ENCODE peak calls at places on chromosomes 12 and 14, in five cellular contexts. One of them, this sample, is unnamed.

GRCh38 chr14:90548455-90548854 is 151.6 kb downstream of the CALM1 start:
- DNase-seq in thoracic aorta: no peak
- DNase-seq in GM23248: no peak
- DNase-seq in testis: no peak
- DNase-seq in A673: no peak
- DNase-seq in this sample: no peak

GRCh38 chr14:20684662-20685456 is 499 bp downstream of the RNASE4 start:
- DNase-seq in A673: peak; percentile 48
- DNase-seq in thoracic aorta: no peak
- DNase-seq in testis: peak; percentile 57
- DNase-seq in GM23248: peak; percentile 72
- DNase-seq in this sample: peak; percentile 76

GRCh38 chr12:69540606-69541386 is 44.5 kb upstream of the CCT2 start:
- DNase-seq in testis: no peak
- DNase-seq in GM23248: peak; percentile 65
- DNase-seq in A673: no peak
- DNase-seq in thoracic aorta: no peak
- DNase-seq in this sample: no peak

GRCh38 chr14:105483300-105484068 is 3.2 kb upstream of the CRIP1 start:
- DNase-seq in GM23248: no peak
- DNase-seq in A673: no peak
- DNase-seq in thoracic aorta: no peak
- DNase-seq in testis: no peak
- DNase-seq in this sample: no peak

GRCh38 chr12:130832561-130833209 is 6.4 kb downstream of the STX2 start:
- DNase-seq in testis: no peak
- DNase-seq in thoracic aorta: no peak
- DNase-seq in A673: no peak
- DNase-seq in GM23248: peak; percentile 81
- DNase-seq in this sample: peak; percentile 60

GRCh38 chr12:460301-461230 is 827 bp downstream of the B4GALNT3 start:
- DNase-seq in A673: peak; percentile 31
- DNase-seq in testis: peak; percentile 43
- DNase-seq in GM23248: peak; percentile 51
- DNase-seq in thoracic aorta: no peak
- DNase-seq in this sample: peak; percentile 74

GRCh38 chr12:47373554-47374150 is 293.9 kb upstream of the AMIGO2 start:
- DNase-seq in GM23248: no peak
- DNase-seq in testis: no peak
- DNase-seq in A673: no peak
- DNase-seq in thoracic aorta: no peak
- DNase-seq in this sample: no peak

GRCh38 chr12:111256629-111257434 is 112.1 kb downstream of the PHETA1 start:
- DNase-seq in A673: no peak
- DNase-seq in testis: no peak
- DNase-seq in GM23248: no peak
- DNase-seq in thoracic aorta: no peak
- DNase-seq in this sample: no peak

GRCh38 chr12:126667340-126667739 is 1599.6 kb upstream of the TMEM132C start:
- DNase-seq in A673: no peak
- DNase-seq in thoracic aorta: no peak
- DNase-seq in testis: no peak
- DNase-seq in GM23248: peak; percentile 78
- DNase-seq in this sample: no peak

GRCh38 chr12:52259850-52260249 is 14.6 kb upstream of the KRT86 start:
- DNase-seq in A673: no peak
- DNase-seq in thoracic aorta: no peak
- DNase-seq in testis: no peak
- DNase-seq in GM23248: no peak
- DNase-seq in this sample: no peak

GRCh38 chr12:110330544-110330943 is 49.5 kb downstream of the ATP2A2 start:
- DNase-seq in GM23248: peak; percentile 67
- DNase-seq in testis: no peak
- DNase-seq in thoracic aorta: no peak
- DNase-seq in A673: peak; percentile 89
- DNase-seq in this sample: no peak

GRCh38 chr12:58296818-58297217 is 355.5 kb downstream of the ATP23 start:
- DNase-seq in GM23248: no peak
- DNase-seq in testis: no peak
- DNase-seq in thoracic aorta: no peak
- DNase-seq in A673: no peak
- DNase-seq in this sample: no peak

GRCh38 chr12:103851127-103851526 is 10.1 kb upstream of the NT5DC3 start:
- DNase-seq in GM23248: peak; percentile 21
- DNase-seq in A673: no peak
- DNase-seq in thoracic aorta: no peak
- DNase-seq in testis: no peak
- DNase-seq in this sample: no peak

GRCh38 chr12:23659151-23659550 is 290.3 kb downstream of the SOX5 start:
- DNase-seq in testis: no peak
- DNase-seq in thoracic aorta: no peak
- DNase-seq in GM23248: no peak
- DNase-seq in A673: peak; percentile 26
- DNase-seq in this sample: no peak

GRCh38 chr14:33483110-33483509 is 467.8 kb downstream of the EGLN3 start:
- DNase-seq in A673: no peak
- DNase-seq in GM23248: no peak
- DNase-seq in thoracic aorta: no peak
- DNase-seq in testis: no peak
- DNase-seq in this sample: no peak

GRCh38 chr12:20527396-20528154 is 159.2 kb downstream of the PDE3A start:
- DNase-seq in A673: no peak
- DNase-seq in thoracic aorta: no peak
- DNase-seq in testis: no peak
- DNase-seq in GM23248: no peak
- DNase-seq in this sample: no peak

GRCh38 chr12:82730832-82731497 is 44.3 kb downstream of the TMTC2 start:
- DNase-seq in testis: no peak
- DNase-seq in GM23248: peak; percentile 82
- DNase-seq in thoracic aorta: no peak
- DNase-seq in A673: peak; percentile 82
- DNase-seq in this sample: no peak

GRCh38 chr14:72454388-72454787 is 439.5 kb downstream of the DPF3 start:
- DNase-seq in thoracic aorta: no peak
- DNase-seq in testis: no peak
- DNase-seq in A673: no peak
- DNase-seq in GM23248: no peak
- DNase-seq in this sample: no peak

GRCh38 chr12:104462931-104463339 is 6.2 kb downstream of the CHST11 start:
- DNase-seq in GM23248: no peak
- DNase-seq in A673: no peak
- DNase-seq in testis: no peak
- DNase-seq in thoracic aorta: no peak
- DNase-seq in this sample: no peak

GRCh38 chr12:4030938-4031702 is 157.9 kb upstream of the PARP11 start:
- DNase-seq in testis: peak; percentile 86
- DNase-seq in A673: peak; percentile 66
- DNase-seq in thoracic aorta: peak; percentile 70
- DNase-seq in GM23248: peak; percentile 99
- DNase-seq in this sample: peak; percentile 97
- H3K4me3 ChIP-seq in testis: peak overlapping the region; percentile 57
- H3K4me3 ChIP-seq in A673: no peak overlapping the region
- H3K4me3 ChIP-seq in thoracic aorta: peak overlapping the region; percentile 71
- H3K4me3 ChIP-seq in GM23248: peak overlapping the region; percentile 61
- H3K4me3 ChIP-seq in this sample: peak overlapping the region; percentile 77

DNA sequence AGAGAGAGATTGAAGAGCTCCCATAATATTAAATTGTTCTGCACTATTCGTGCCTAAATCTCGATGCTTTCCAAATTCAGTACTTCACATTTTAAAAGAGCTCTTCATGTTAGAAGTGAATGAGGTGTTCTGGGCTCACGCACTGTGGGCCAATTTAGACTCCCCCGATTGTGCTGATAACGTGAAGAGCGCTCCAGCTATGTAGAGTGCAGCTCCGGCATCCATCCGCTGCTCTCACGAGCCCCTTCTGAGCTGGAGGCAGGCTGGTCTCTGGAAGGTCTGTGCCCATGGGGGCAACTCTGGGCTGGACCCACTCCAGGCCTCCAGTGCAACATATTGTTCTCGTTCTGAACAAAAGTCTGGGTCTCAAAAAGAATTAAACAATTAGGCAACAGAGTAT is 692.6 kb downstream of the VRK1 start:
- DNase-seq in thoracic aorta: no peak
- DNase-seq in GM23248: no peak
- DNase-seq in testis: no peak
- DNase-seq in A673: no peak
- DNase-seq in this sample: no peak
- H3K4me3 ChIP-seq in thoracic aorta: no peak overlapping the region
- H3K4me3 ChIP-seq in GM23248: no peak overlapping the region
- H3K4me3 ChIP-seq in testis: no peak overlapping the region
- H3K4me3 ChIP-seq in A673: no peak overlapping the region
- H3K4me3 ChIP-seq in this sample: no peak overlapping the region

DNA sequence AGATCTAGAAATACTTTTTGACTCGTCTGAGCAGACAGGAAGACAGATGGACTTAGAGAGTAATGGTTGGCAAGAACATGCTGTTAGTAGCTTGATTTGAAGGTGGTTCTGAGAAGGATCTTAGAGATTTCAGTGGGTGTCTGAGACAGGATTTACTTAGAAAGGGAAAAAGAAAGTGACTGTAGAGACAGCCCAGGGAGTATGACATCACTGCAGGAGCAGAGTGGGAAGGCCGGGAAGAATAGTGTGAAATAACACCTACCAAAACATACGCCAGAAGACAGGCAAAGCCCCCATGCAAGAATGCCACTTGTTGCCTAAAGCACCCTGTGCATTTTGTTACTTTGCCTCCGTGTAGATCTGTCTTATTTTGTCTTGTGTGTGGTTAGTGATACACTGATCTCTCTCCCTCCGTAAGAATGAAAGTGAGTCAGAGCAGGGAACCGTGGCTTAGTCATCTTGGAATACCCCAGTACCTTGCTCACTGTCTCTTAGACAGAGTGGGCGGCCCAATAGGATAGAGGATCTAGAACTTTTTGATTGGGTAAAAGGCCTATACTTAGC is 161.3 kb upstream of the IFNG-AS1 start:
- DNase-seq in A673: peak; percentile 43
- DNase-seq in GM23248: peak; percentile 98
- DNase-seq in testis: no peak
- DNase-seq in thoracic aorta: peak; percentile 42
- DNase-seq in this sample: peak; percentile 78
- H3K4me3 ChIP-seq in A673: no peak overlapping the region
- H3K4me3 ChIP-seq in GM23248: peak overlapping the region; percentile 76
- H3K4me3 ChIP-seq in testis: peak overlapping the region; percentile 4
- H3K4me3 ChIP-seq in thoracic aorta: peak overlapping the region; percentile 62
- H3K4me3 ChIP-seq in this sample: peak overlapping the region; percentile 47

GRCh38 chr12:50201987-50202521 is 34.9 kb upstream of the CERS5 start:
- DNase-seq in thoracic aorta: no peak
- DNase-seq in GM23248: peak; percentile 87
- DNase-seq in A673: no peak
- DNase-seq in testis: no peak
- DNase-seq in this sample: no peak
- H3K4me3 ChIP-seq in thoracic aorta: no peak overlapping the region
- H3K4me3 ChIP-seq in GM23248: peak overlapping the region; percentile 24
- H3K4me3 ChIP-seq in A673: no peak overlapping the region
- H3K4me3 ChIP-seq in testis: no peak overlapping the region
- H3K4me3 ChIP-seq in this sample: no peak overlapping the region

GRCh38 chr12:32983332-32983731 is 86.8 kb upstream of the PKP2 start:
- DNase-seq in thoracic aorta: no peak
- DNase-seq in GM23248: no peak
- DNase-seq in A673: no peak
- DNase-seq in testis: no peak
- DNase-seq in this sample: no peak
- H3K4me3 ChIP-seq in thoracic aorta: no peak overlapping the region
- H3K4me3 ChIP-seq in GM23248: no peak overlapping the region
- H3K4me3 ChIP-seq in A673: no peak overlapping the region
- H3K4me3 ChIP-seq in testis: peak overlapping the region; percentile 3
- H3K4me3 ChIP-seq in this sample: no peak overlapping the region

GRCh38 chr12:116320839-116321238 is 43.3 kb upstream of the MED13L start:
- DNase-seq in GM23248: peak; percentile 69
- DNase-seq in thoracic aorta: no peak
- DNase-seq in A673: no peak
- DNase-seq in testis: no peak
- DNase-seq in this sample: peak; percentile 44
- H3K4me3 ChIP-seq in GM23248: no peak overlapping the region
- H3K4me3 ChIP-seq in thoracic aorta: no peak overlapping the region
- H3K4me3 ChIP-seq in A673: no peak overlapping the region
- H3K4me3 ChIP-seq in testis: no peak overlapping the region
- H3K4me3 ChIP-seq in this sample: no peak overlapping the region

GRCh38 chr14:63523735-63524408 is 19.3 kb downstream of the PPP2R5E start:
- DNase-seq in A673: no peak
- DNase-seq in testis: no peak
- DNase-seq in thoracic aorta: no peak
- DNase-seq in GM23248: no peak
- DNase-seq in this sample: no peak

GRCh38 chr14:63524537-63525155 is 18.5 kb downstream of the PPP2R5E start:
- DNase-seq in GM23248: no peak
- DNase-seq in A673: no peak
- DNase-seq in testis: no peak
- DNase-seq in thoracic aorta: no peak
- DNase-seq in this sample: no peak
- H3K4me3 ChIP-seq in GM23248: no peak overlapping the region
- H3K4me3 ChIP-seq in A673: no peak overlapping the region
- H3K4me3 ChIP-seq in testis: no peak overlapping the region
- H3K4me3 ChIP-seq in thoracic aorta: no peak overlapping the region
- H3K4me3 ChIP-seq in this sample: no peak overlapping the region

This sample was measured in ascending aorta.